ENCODE peak calls at places on chromosomes 4 and X, in six cellular contexts. D, K, F, S, C and O are unnamed samples.

GRCh38 chr4:20353646-20354045 is 101.9 kb downstream of the SLIT2 start:
- DNase-seq in D (no peak), K (no peak), F (no peak), S (no peak), C (no peak), O (no peak)

GRCh38 chrX:64996805-64997204 is 20.6 kb upstream of the ZC4H2 start:
- DNase-seq in D (no peak), K (no peak), F (no peak), S (no peak), C (no peak), O (no peak)

GRCh38 chr4:103443324-103443723 is 245.2 kb upstream of the CENPE start:
- DNase-seq in D (no peak), K (peak), F (no peak), S (no peak), C (peak), O (no peak)

GRCh38 chrX:16712825-16713155 is 321 bp upstream of the CTPS2 start:
- DNase-seq in D (peak), K (no peak), F (no peak), S (no peak), C (no peak), O (no peak)

GRCh38 chr4:16199132-16199531 is 27.1 kb downstream of the TAPT1 start:
- DNase-seq in D (peak), K (no peak), F (no peak), S (no peak), C (peak), O (peak)

GRCh38 chr4:140103676-140104075 is 50.3 kb downstream of the MAML3 start:
- DNase-seq in D (no peak), K (no peak), F (no peak), S (peak), C (no peak), O (no peak)

GRCh38 chr4:23876418-23877089 is 13.3 kb downstream of the PPARGC1A start:
- DNase-seq in D (peak), K (no peak), F (no peak), S (no peak), C (no peak), O (no peak)

GRCh38 chr4:6087669-6088068 is 69.4 kb upstream of the C4orf50 start:
- DNase-seq in D (peak), K (peak), F (peak), S (no peak), C (peak), O (peak)

GRCh38 chr4:87251104-87251503 is 30.7 kb upstream of the KLHL8 start:
- DNase-seq in D (no peak), K (no peak), F (no peak), S (no peak), C (no peak), O (no peak)

GRCh38 chrX:56503941-56504673 is 59.3 kb upstream of the UBQLN2 start:
- DNase-seq in D (peak), K (no peak), F (no peak), S (no peak), C (no peak), O (no peak)

GRCh38 chr4:16752150-16752549 is 146.3 kb downstream of the LDB2 start:
- DNase-seq in D (peak), K (no peak), F (peak), S (no peak), C (no peak), O (no peak)

GRCh38 chrX:1423215-1423614 is 29.5 kb downstream of the ASMTL start:
- DNase-seq in D (no peak), K (no peak), F (no peak), S (no peak), C (no peak), O (no peak)

GRCh38 chr4:113049421-113050355 is at the start of gene ANK2:
- DNase-seq in D (peak), K (no peak), F (no peak), S (no peak), C (no peak), O (peak)

GRCh38 chrX:27439771-27440170 is 23.4 kb downstream of the PPP4R3C start:
- DNase-seq in D (no peak), K (no peak), F (no peak), S (no peak), C (no peak), O (no peak)

GRCh38 chr4:165355900-165356300 is 22.9 kb upstream of the CPE start:
- DNase-seq in D (peak), K (peak), F (peak), S (no peak), C (peak), O (peak)

GRCh38 chr4:26484538-26484937 is 5.7 kb downstream of the CCKAR start:
- DNase-seq in D (no peak), K (no peak), F (no peak), S (no peak), C (no peak), O (no peak)

GRCh38 chrX:107566603-107567262 is 61.6 kb upstream of the PRPS1 start:
- DNase-seq in D (peak), K (no peak), F (no peak), S (no peak), C (no peak), O (no peak)

GRCh38 chrX:118824173-118824782 is 654 bp downstream of the ZCCHC12 start:
- DNase-seq in D (peak), K (no peak), F (no peak), S (no peak), C (no peak), O (peak)

GRCh38 chr4:54232151-54232688 is 3.1 kb downstream of the PDGFRA start:
- DNase-seq in D (peak), K (no peak), F (no peak), S (no peak), C (no peak), O (no peak)

GRCh38 chr4:41533685-41534084 is 4.3 kb upstream of the LIMCH1 start:
- DNase-seq in D (no peak), K (no peak), F (no peak), S (no peak), C (no peak), O (no peak)

GRCh38 chrX:153061732-153062131 is 5.5 kb downstream of the PNMA3 start:
- DNase-seq in D (no peak), K (no peak), F (no peak), S (no peak), C (no peak), O (no peak)

GRCh38 chrX:74133156-74133796 is 170.7 kb upstream of the ZCCHC13 start:
- DNase-seq in D (peak), K (peak), F (peak), S (peak), C (peak), O (peak)

GRCh38 chrX:110588164-110588563 is 207.5 kb downstream of the CHRDL1 start:
- DNase-seq in D (no peak), K (no peak), F (no peak), S (no peak), C (peak), O (no peak)

GRCh38 chr4:168241953-168242352 is 76.6 kb downstream of the DDX60 start:
- DNase-seq in D (peak), K (no peak), F (peak), S (no peak), C (no peak), O (no peak)

GRCh38 chr4:74906771-74907170 is 26.1 kb upstream of the PARM1 start:
- DNase-seq in D (no peak), K (no peak), F (no peak), S (no peak), C (no peak), O (no peak)

GRCh38 chr4:165725352-165725751 is 147.7 kb upstream of the TLL1 start:
- DNase-seq in D (no peak), K (no peak), F (no peak), S (no peak), C (no peak), O (no peak)

GRCh38 chr4:113559947-113560346 is 201.6 kb downstream of the CAMK2D start:
- DNase-seq in D (peak), K (no peak), F (no peak), S (no peak), C (no peak), O (no peak)

GRCh38 chr4:149199594-149199993 is 616.0 kb downstream of the IQCM start:
- DNase-seq in D (no peak), K (no peak), F (no peak), S (no peak), C (no peak), O (no peak)

DNA sequence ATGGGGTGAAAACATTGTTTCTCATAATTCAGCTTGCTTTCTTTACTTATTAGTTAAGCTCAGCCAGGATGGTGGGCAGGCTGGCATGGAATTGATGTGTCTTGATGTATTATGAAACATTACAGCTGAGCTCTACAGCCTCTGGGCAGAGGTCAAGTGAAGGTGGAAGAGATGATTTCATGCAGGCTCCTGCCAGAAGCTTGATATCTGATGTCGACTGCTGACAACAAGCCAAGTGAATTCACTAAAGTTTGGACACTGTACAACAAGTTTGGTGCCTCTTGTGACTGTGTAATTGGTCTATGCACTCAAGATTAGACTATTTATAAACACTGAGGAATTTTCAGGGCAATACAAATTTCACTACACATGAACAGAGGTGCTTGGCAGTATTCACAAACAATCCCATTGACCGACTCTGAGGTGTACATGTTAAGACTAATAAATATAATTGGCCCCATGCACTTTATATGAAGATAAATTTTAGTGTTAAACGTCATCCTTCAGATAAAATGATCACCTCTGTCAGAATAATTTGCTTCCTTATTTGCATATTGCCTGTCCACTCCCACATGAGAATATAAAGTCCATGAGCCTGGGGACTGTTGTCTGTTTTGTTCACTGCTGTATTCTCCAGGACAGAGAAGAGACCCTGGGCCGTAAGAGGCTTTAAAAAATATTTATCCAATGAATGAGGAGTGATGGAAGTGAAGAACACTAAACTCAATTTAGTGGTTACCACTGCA is 612.2 kb downstream of the IQCM start:
- DNase-seq in D (no peak), K (no peak), F (no peak), S (no peak), C (no peak), O (no peak)
- TF ChIP-seq REST in D (no peak), K (no peak), F (no peak), S (no peak), C (no peak), O (no peak)

GRCh38 chr4:70306101-70306500 is 28.7 kb upstream of the CABS1 start:
- DNase-seq in D (no peak), K (no peak), F (no peak), S (no peak), C (no peak), O (no peak)
- H2AFZ ChIP-seq in D (no peak), K (no peak), F (no peak), S (no peak), C (no peak), O (no peak)

GRCh38 chr4:82217986-82218715 is 155.6 kb downstream of the HNRNPD start:
- DNase-seq in D (peak), K (peak), F (no peak), S (no peak), C (no peak), O (no peak)
- TF ChIP-seq REST in D (no peak), K (no peak), F (no peak), S (no peak), C (no peak), O (no peak)

GRCh38 chr4:109979932-109980717 is 67.4 kb downstream of the EGF start:
- DNase-seq in D (no peak), K (no peak), F (no peak), S (no peak), C (no peak), O (no peak)
- H2AFZ ChIP-seq in D (no peak), K (no peak), F (no peak), S (no peak), C (no peak), O (peak)

GRCh38 chrX:129529685-129530281 is 6.5 kb upstream of the SMARCA1 start:
- DNase-seq in D (no peak), K (no peak), F (no peak), S (no peak), C (no peak), O (peak)

GRCh38 chrX:129530410-129530809 is 7.1 kb upstream of the SMARCA1 start:
- DNase-seq in D (no peak), K (no peak), F (no peak), S (no peak), C (no peak), O (no peak)

GRCh38 chrX:129534816-129535578 is 5.1 kb upstream of the OCRL start:
- DNase-seq in D (no peak), K (no peak), F (no peak), S (no peak), C (no peak), O (no peak)

GRCh38 chrX:129525162-129525561 is 1.9 kb upstream of the SMARCA1 start:
- DNase-seq in D (no peak), K (no peak), F (no peak), S (no peak), C (peak), O (no peak)

GRCh38 chrX:129531132-129531531 is 7.8 kb upstream of the SMARCA1 start:
- DNase-seq in D (no peak), K (no peak), F (no peak), S (no peak), C (no peak), O (no peak)
- TF ChIP-seq REST in D (no peak), K (no peak), F (no peak), S (no peak), C (no peak), O (no peak)